ENCODE peak calls at places on chromosomes 12 and 14, in four cellular contexts. One of them, this sample, is unnamed. For H3K4me1, the result is how much of the 10 kb centered on the place peaks cover.

GRCh38 chr14:21234112-21234511 is 35.1 kb downstream of the HNRNPC start:
- DNase-seq in effector memory CD4-positive, alpha-beta T cell: no peak
- DNase-seq in Peyer's patch: no peak
- DNase-seq in CD8-positive, alpha-beta T cell: no peak
- DNase-seq in this sample: no peak

GRCh38 chr14:23358042-23358441 is 5.4 kb upstream of the SLC22A17 start:
- DNase-seq in effector memory CD4-positive, alpha-beta T cell: no peak
- DNase-seq in Peyer's patch: no peak
- DNase-seq in CD8-positive, alpha-beta T cell: no peak
- DNase-seq in this sample: no peak

GRCh38 chr12:110641512-110641911 is 27.6 kb downstream of the TCTN1 start:
- DNase-seq in effector memory CD4-positive, alpha-beta T cell: no peak
- DNase-seq in Peyer's patch: no peak
- DNase-seq in CD8-positive, alpha-beta T cell: no peak
- DNase-seq in this sample: no peak

GRCh38 chr12:15179672-15180071 is 41.5 kb downstream of the RERG start:
- DNase-seq in effector memory CD4-positive, alpha-beta T cell: no peak
- DNase-seq in Peyer's patch: no peak
- DNase-seq in CD8-positive, alpha-beta T cell: no peak
- DNase-seq in this sample: no peak

GRCh38 chr12:132067182-132067581 is 76.9 kb downstream of the DDX51 start:
- DNase-seq in effector memory CD4-positive, alpha-beta T cell: no peak
- DNase-seq in Peyer's patch: no peak
- DNase-seq in CD8-positive, alpha-beta T cell: no peak
- DNase-seq in this sample: no peak

GRCh38 chr14:100117026-100117425 is 42.4 kb downstream of the DEGS2 start:
- DNase-seq in effector memory CD4-positive, alpha-beta T cell: no peak
- DNase-seq in Peyer's patch: no peak
- DNase-seq in CD8-positive, alpha-beta T cell: no peak
- DNase-seq in this sample: no peak

GRCh38 chr12:1908758-1909157 is 9.7 kb downstream of the CACNA2D4 start:
- DNase-seq in effector memory CD4-positive, alpha-beta T cell: no peak
- DNase-seq in Peyer's patch: no peak
- DNase-seq in CD8-positive, alpha-beta T cell: no peak
- DNase-seq in this sample: no peak

GRCh38 chr12:25819713-25820112 is 138.8 kb upstream of the RASSF8 start:
- DNase-seq in effector memory CD4-positive, alpha-beta T cell: no peak
- DNase-seq in Peyer's patch: no peak
- DNase-seq in CD8-positive, alpha-beta T cell: no peak
- DNase-seq in this sample: peak

GRCh38 chr12:26187014-26187413 is 8.4 kb upstream of the SSPN start:
- DNase-seq in effector memory CD4-positive, alpha-beta T cell: no peak
- DNase-seq in Peyer's patch: no peak
- DNase-seq in CD8-positive, alpha-beta T cell: no peak
- DNase-seq in this sample: no peak

GRCh38 chr14:52241102-52241793 is 26.2 kb upstream of the PTGDR start:
- DNase-seq in effector memory CD4-positive, alpha-beta T cell: no peak
- DNase-seq in Peyer's patch: no peak
- DNase-seq in CD8-positive, alpha-beta T cell: no peak
- DNase-seq in this sample: no peak

GRCh38 chr12:15274561-15274967 is 47.7 kb upstream of the PTPRO start:
- DNase-seq in effector memory CD4-positive, alpha-beta T cell: no peak
- DNase-seq in Peyer's patch: no peak
- DNase-seq in CD8-positive, alpha-beta T cell: no peak
- DNase-seq in this sample: no peak

GRCh38 chr12:25903603-25904245 is 54.8 kb upstream of the RASSF8 start:
- DNase-seq in effector memory CD4-positive, alpha-beta T cell: no peak
- DNase-seq in Peyer's patch: no peak
- DNase-seq in CD8-positive, alpha-beta T cell: no peak
- DNase-seq in this sample: no peak

GRCh38 chr14:106218189-106218588 is 691.8 kb downstream of the TMEM121 start:
- DNase-seq in effector memory CD4-positive, alpha-beta T cell: no peak
- DNase-seq in Peyer's patch: no peak
- DNase-seq in CD8-positive, alpha-beta T cell: peak
- DNase-seq in this sample: no peak

GRCh38 chr14:32897724-32898064 is 41.0 kb upstream of the NPAS3 start:
- DNase-seq in effector memory CD4-positive, alpha-beta T cell: no peak
- DNase-seq in Peyer's patch: no peak
- DNase-seq in CD8-positive, alpha-beta T cell: no peak
- DNase-seq in this sample: no peak

GRCh38 chr12:110010853-110011835 is 11.9 kb downstream of the ANKRD13A start:
- DNase-seq in effector memory CD4-positive, alpha-beta T cell: no peak
- DNase-seq in Peyer's patch: no peak
- DNase-seq in CD8-positive, alpha-beta T cell: no peak
- DNase-seq in this sample: no peak

GRCh38 chr14:98897605-98898309 is 374.2 kb downstream of the BCL11B start:
- DNase-seq in effector memory CD4-positive, alpha-beta T cell: no peak
- DNase-seq in Peyer's patch: no peak
- DNase-seq in CD8-positive, alpha-beta T cell: no peak
- DNase-seq in this sample: no peak

GRCh38 chr14:90281261-90281660 is 24.9 kb downstream of the PSMC1 start:
- DNase-seq in effector memory CD4-positive, alpha-beta T cell: no peak
- DNase-seq in Peyer's patch: no peak
- DNase-seq in CD8-positive, alpha-beta T cell: no peak
- DNase-seq in this sample: no peak

GRCh38 chr12:76247026-76247688 is 101.1 kb downstream of the BBS10 start:
- DNase-seq in effector memory CD4-positive, alpha-beta T cell: no peak
- DNase-seq in Peyer's patch: no peak
- DNase-seq in CD8-positive, alpha-beta T cell: no peak
- DNase-seq in this sample: no peak

GRCh38 chr12:10717410-10717809 is 5.7 kb downstream of the YBX3 start:
- DNase-seq in effector memory CD4-positive, alpha-beta T cell: no peak
- DNase-seq in Peyer's patch: no peak
- DNase-seq in CD8-positive, alpha-beta T cell: no peak
- DNase-seq in this sample: no peak

GRCh38 chr12:2364566-2365165 is 311.9 kb downstream of the CACNA1C start:
- DNase-seq in effector memory CD4-positive, alpha-beta T cell: no peak
- DNase-seq in Peyer's patch: no peak
- DNase-seq in CD8-positive, alpha-beta T cell: no peak
- DNase-seq in this sample: no peak

GRCh38 chr12:34607520-34608195 is 585.4 kb downstream of the ALG10 start:
- DNase-seq in effector memory CD4-positive, alpha-beta T cell: no peak
- DNase-seq in Peyer's patch: no peak
- DNase-seq in CD8-positive, alpha-beta T cell: no peak
- DNase-seq in this sample: no peak

GRCh38 chr12:121069206-121069605 is 30.2 kb upstream of the OASL start:
- DNase-seq in effector memory CD4-positive, alpha-beta T cell: no peak
- DNase-seq in Peyer's patch: no peak
- DNase-seq in CD8-positive, alpha-beta T cell: no peak
- DNase-seq in this sample: no peak

GRCh38 chr14:52929192-52929807 is 21.6 kb downstream of the FERMT2 start:
- DNase-seq in effector memory CD4-positive, alpha-beta T cell: no peak
- DNase-seq in Peyer's patch: no peak
- DNase-seq in CD8-positive, alpha-beta T cell: no peak
- DNase-seq in this sample: no peak

GRCh38 chr14:92676031-92676430 is 72.4 kb downstream of the LGMN start:
- DNase-seq in effector memory CD4-positive, alpha-beta T cell: no peak
- DNase-seq in Peyer's patch: no peak
- DNase-seq in CD8-positive, alpha-beta T cell: no peak
- DNase-seq in this sample: no peak

GRCh38 chr12:51863921-51864700 is 15.6 kb upstream of the FIGNL2 start:
- DNase-seq in effector memory CD4-positive, alpha-beta T cell: no peak
- DNase-seq in Peyer's patch: no peak
- DNase-seq in CD8-positive, alpha-beta T cell: no peak
- DNase-seq in this sample: no peak

GRCh38 chr12:89694542-89694941 is 14.1 kb downstream of the ATP2B1 start:
- DNase-seq in effector memory CD4-positive, alpha-beta T cell: no peak
- DNase-seq in Peyer's patch: no peak
- DNase-seq in CD8-positive, alpha-beta T cell: no peak
- DNase-seq in this sample: no peak

GRCh38 chr12:89698607-89699006 is 10.0 kb downstream of the ATP2B1 start:
- DNase-seq in effector memory CD4-positive, alpha-beta T cell: no peak
- DNase-seq in Peyer's patch: no peak
- DNase-seq in CD8-positive, alpha-beta T cell: no peak
- DNase-seq in this sample: no peak

GRCh38 chr12:89695100-89695499 is 13.5 kb downstream of the ATP2B1 start:
- DNase-seq in effector memory CD4-positive, alpha-beta T cell: no peak
- DNase-seq in Peyer's patch: no peak
- DNase-seq in CD8-positive, alpha-beta T cell: no peak
- DNase-seq in this sample: no peak

GRCh38 chr12:89695830-89696229 is 12.8 kb downstream of the ATP2B1 start:
- DNase-seq in effector memory CD4-positive, alpha-beta T cell: no peak
- DNase-seq in Peyer's patch: no peak
- DNase-seq in CD8-positive, alpha-beta T cell: no peak
- DNase-seq in this sample: no peak

GRCh38 chr12:89697256-89697655 is 11.4 kb downstream of the ATP2B1 start:
- DNase-seq in effector memory CD4-positive, alpha-beta T cell: no peak
- DNase-seq in Peyer's patch: no peak
- DNase-seq in CD8-positive, alpha-beta T cell: no peak
- DNase-seq in this sample: no peak
- H3K4me1 ChIP-seq in effector memory CD4-positive, alpha-beta T cell: under half
- H3K4me1 ChIP-seq in Peyer's patch: under half
- H3K4me1 ChIP-seq in CD8-positive, alpha-beta T cell: under half
- H3K4me1 ChIP-seq in this sample: under half

GRCh38 chr12:81015510-81015909 is 62.4 kb upstream of the ACSS3 start:
- DNase-seq in effector memory CD4-positive, alpha-beta T cell: no peak
- DNase-seq in Peyer's patch: no peak
- DNase-seq in CD8-positive, alpha-beta T cell: no peak
- DNase-seq in this sample: no peak
- H3K4me1 ChIP-seq in effector memory CD4-positive, alpha-beta T cell: under half
- H3K4me1 ChIP-seq in Peyer's patch: under half
- H3K4me1 ChIP-seq in CD8-positive, alpha-beta T cell: under half
- H3K4me1 ChIP-seq in this sample: under half

DNA sequence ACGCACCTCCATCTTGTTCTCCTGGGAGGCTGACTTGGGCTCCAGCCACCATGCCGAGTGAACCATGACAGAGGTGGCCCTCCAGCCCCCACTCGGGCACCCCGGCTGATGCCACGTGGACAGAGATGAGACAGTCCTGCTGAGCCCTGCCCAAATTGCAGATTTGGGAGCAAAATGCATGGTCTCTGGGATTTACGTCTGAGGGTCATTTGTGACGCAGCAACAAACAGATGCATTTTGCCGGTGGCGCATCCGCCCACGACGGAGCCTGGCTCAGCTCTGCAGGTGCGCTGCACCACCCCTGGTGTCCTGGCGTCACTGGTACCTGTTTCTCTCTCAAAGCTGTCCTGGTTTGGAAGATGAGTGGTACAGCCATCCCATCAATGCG is 31.1 kb upstream of the INF2 start:
- DNase-seq in effector memory CD4-positive, alpha-beta T cell: no peak
- DNase-seq in Peyer's patch: no peak
- DNase-seq in CD8-positive, alpha-beta T cell: no peak
- DNase-seq in this sample: no peak
- H3K4me1 ChIP-seq in effector memory CD4-positive, alpha-beta T cell: under half
- H3K4me1 ChIP-seq in Peyer's patch: under half
- H3K4me1 ChIP-seq in CD8-positive, alpha-beta T cell: under half
- H3K4me1 ChIP-seq in this sample: under half

DNA sequence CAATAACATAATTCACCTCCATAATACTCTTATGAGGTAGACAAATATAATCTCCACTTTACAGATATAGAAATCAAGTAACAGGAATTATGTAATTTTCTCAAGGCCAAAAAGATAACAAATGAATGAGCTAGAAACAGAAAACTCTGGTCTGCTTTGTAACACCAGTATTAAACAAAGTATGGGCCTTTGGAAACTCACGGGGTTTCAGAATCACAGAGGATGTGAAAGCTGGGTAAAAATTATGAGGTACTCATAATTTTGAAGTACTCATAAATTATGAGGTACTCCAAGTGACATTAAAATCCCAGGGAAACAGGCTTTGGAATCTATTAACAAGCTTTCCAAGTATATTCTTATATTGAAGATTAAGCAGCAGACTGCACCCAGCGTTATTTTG is 140.2 kb downstream of the MED13L start:
- DNase-seq in effector memory CD4-positive, alpha-beta T cell: no peak
- DNase-seq in Peyer's patch: no peak
- DNase-seq in CD8-positive, alpha-beta T cell: no peak
- DNase-seq in this sample: no peak
- H3K4me1 ChIP-seq in effector memory CD4-positive, alpha-beta T cell: under half
- H3K4me1 ChIP-seq in Peyer's patch: under half
- H3K4me1 ChIP-seq in CD8-positive, alpha-beta T cell: under half
- H3K4me1 ChIP-seq in this sample: under half

DNA sequence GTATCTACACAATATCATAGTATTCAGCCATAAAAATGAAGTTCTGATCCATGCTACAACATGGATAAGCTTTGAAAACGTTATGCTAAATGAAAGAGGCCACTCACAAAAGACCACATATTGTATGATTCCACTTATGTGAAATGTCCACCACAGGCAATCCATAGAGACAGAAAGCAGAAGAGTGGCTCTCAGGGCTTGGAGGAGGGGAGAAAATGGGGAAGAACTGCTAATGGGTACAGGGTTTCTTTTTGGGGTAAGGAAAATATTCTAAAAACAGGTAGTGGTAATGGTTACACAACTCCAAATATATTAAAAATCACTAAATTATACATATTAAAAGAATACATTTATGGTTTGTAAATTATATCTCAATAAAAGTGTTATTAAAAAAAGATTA is 16.5 kb downstream of the SCNN1A start:
- DNase-seq in effector memory CD4-positive, alpha-beta T cell: no peak
- DNase-seq in Peyer's patch: no peak
- DNase-seq in CD8-positive, alpha-beta T cell: no peak
- DNase-seq in this sample: no peak
- H3K4me1 ChIP-seq in effector memory CD4-positive, alpha-beta T cell: under half
- H3K4me1 ChIP-seq in Peyer's patch: half or more
- H3K4me1 ChIP-seq in CD8-positive, alpha-beta T cell: under half
- H3K4me1 ChIP-seq in this sample: under half